ENCODE peak calls at places on chromosomes 11 and 22, in four cellular contexts. One of them, this sample, is unnamed.

GRCh38 chr11:17098632-17099031 is 21.2 kb upstream of the RPS13 start:
- DNase-seq in cardiac fibroblast: no peak
- DNase-seq in upper lobe of right lung: no peak
- DNase-seq in HS-27A: no peak
- DNase-seq in this sample: no peak

GRCh38 chr11:116465056-116465455 is 307.7 kb downstream of the BUD13 start:
- DNase-seq in HS-27A: no peak
- DNase-seq in upper lobe of right lung: no peak
- DNase-seq in cardiac fibroblast: no peak
- DNase-seq in this sample: no peak

GRCh38 chr11:61918251-61919112 is 1.1 kb upstream of the RAB3IL1 start:
- DNase-seq in HS-27A: no peak
- DNase-seq in upper lobe of right lung: no peak
- DNase-seq in cardiac fibroblast: peak; percentile 61
- DNase-seq in this sample: peak; percentile 85

GRCh38 chr11:91979775-91980174 is 244.8 kb upstream of the FAT3 start:
- DNase-seq in cardiac fibroblast: no peak
- DNase-seq in upper lobe of right lung: no peak
- DNase-seq in HS-27A: no peak
- DNase-seq in this sample: no peak

GRCh38 chr11:125517116-125517804 is 21.2 kb upstream of the FEZ1 start:
- DNase-seq in HS-27A: no peak
- DNase-seq in upper lobe of right lung: no peak
- DNase-seq in cardiac fibroblast: peak; percentile 94
- DNase-seq in this sample: no peak

GRCh38 chr22:31615940-31616314 is 46.1 kb downstream of the PISD start:
- DNase-seq in cardiac fibroblast: no peak
- DNase-seq in upper lobe of right lung: no peak
- DNase-seq in HS-27A: no peak
- DNase-seq in this sample: no peak

GRCh38 chr11:9660886-9661285 is 3.0 kb upstream of the SWAP70 start:
- DNase-seq in upper lobe of right lung: no peak
- DNase-seq in cardiac fibroblast: no peak
- DNase-seq in HS-27A: no peak
- DNase-seq in this sample: no peak

GRCh38 chr11:123628936-123629683 is 25.3 kb downstream of the SCN3B start:
- DNase-seq in cardiac fibroblast: peak; percentile 80
- DNase-seq in upper lobe of right lung: no peak
- DNase-seq in HS-27A: no peak
- DNase-seq in this sample: peak; percentile 90

GRCh38 chr22:41647771-41648170 is 26.7 kb downstream of the XRCC6 start:
- DNase-seq in upper lobe of right lung: no peak
- DNase-seq in HS-27A: no peak
- DNase-seq in cardiac fibroblast: no peak
- DNase-seq in this sample: no peak

GRCh38 chr11:75800728-75801361 is 14.2 kb upstream of the UVRAG start:
- DNase-seq in upper lobe of right lung: no peak
- DNase-seq in cardiac fibroblast: no peak
- DNase-seq in HS-27A: no peak
- DNase-seq in this sample: peak; percentile 63

GRCh38 chr11:130431337-130431773 is 2.9 kb upstream of the ADAMTS8 start:
- DNase-seq in upper lobe of right lung: peak; percentile 75
- DNase-seq in cardiac fibroblast: peak; percentile 76
- DNase-seq in HS-27A: no peak
- DNase-seq in this sample: peak; percentile 90

GRCh38 chr11:61973603-61974162 is 6.2 kb upstream of the FTH1 start:
- DNase-seq in HS-27A: no peak
- DNase-seq in cardiac fibroblast: peak; percentile 43
- DNase-seq in upper lobe of right lung: peak; percentile 66
- DNase-seq in this sample: peak; percentile 82

GRCh38 chr11:74462009-74462408 is 5.3 kb downstream of the KCNE3 start:
- DNase-seq in cardiac fibroblast: peak; percentile 83
- DNase-seq in upper lobe of right lung: peak; percentile 91
- DNase-seq in HS-27A: no peak
- DNase-seq in this sample: peak; percentile 93

GRCh38 chr11:63880031-63880841 is 36.7 kb downstream of the RCOR2 start:
- DNase-seq in HS-27A: no peak
- DNase-seq in upper lobe of right lung: no peak
- DNase-seq in cardiac fibroblast: peak; percentile 67
- DNase-seq in this sample: no peak